ENCODE peak calls at places on chromosomes 7 and 10, in ten cellular contexts. E is tibial nerve; X is CD4-positive, alpha-beta T cell; L is AG04450; N is neural progenitor cell; S is transverse colon; H is left ventricle myocardium inferior; T is MM.1S; V is heart right ventricle; G is adrenal gland. D is an unnamed sample.

GRCh38 chr7:2431260-2431867 is 28.0 kb downstream of the CHST12 start:
- DNase-seq in E (no peak), X (peak; percentile 20), L (no peak), N (peak; percentile 42), S (no peak), H (no peak), T (peak; percentile 45), V (no peak), G (no peak), D (no peak)

GRCh38 chr10:31261502-31262311 is 57.3 kb upstream of the ZEB1 start:
- DNase-seq in E (no peak), X (no peak), L (peak; percentile 81), N (no peak), S (no peak), H (no peak), T (no peak), V (no peak), G (no peak), D (no peak)

GRCh38 chr7:79453558-79454324 is at the start of gene MAGI2:
- DNase-seq in E (peak; percentile 77), X (no peak), L (peak; percentile 66), N (peak; percentile 78), S (peak; percentile 63), H (peak; percentile 89), T (peak; percentile 18), V (peak; percentile 89), G (peak; percentile 94), D (peak; percentile 94)

GRCh38 chr10:308572-309085 is 173.4 kb downstream of the ZMYND11 start:
- DNase-seq in E (no peak), X (no peak), L (no peak), N (no peak), S (peak; percentile 20), H (no peak), T (no peak), V (no peak), G (peak; percentile 60), D (no peak)

GRCh38 chr7:16561943-16562342 is 35.3 kb downstream of the LRRC72 start:
- DNase-seq in E (no peak), X (no peak), L (no peak), N (peak; percentile 17), S (no peak), H (no peak), T (no peak), V (no peak), G (no peak), D (no peak)

GRCh38 chr7:55078465-55079372 is 59.9 kb downstream of the EGFR start:
- DNase-seq in E (peak; percentile 49), X (no peak), L (no peak), N (peak; percentile 54), S (peak; percentile 81), H (no peak), T (no peak), V (no peak), G (no peak), D (no peak)

GRCh38 chr10:100508691-100509150 is 10.9 kb downstream of the SEC31B start:
- DNase-seq in E (no peak), X (no peak), L (peak; percentile 24), N (peak; percentile 81), S (no peak), H (no peak), T (peak; percentile 64), V (no peak), G (no peak), D (no peak)

GRCh38 chr7:70828366-70828765 is 303.6 kb upstream of the GALNT17 start:
- DNase-seq in E (no peak), X (no peak), L (no peak), N (no peak), S (no peak), H (no peak), T (no peak), V (no peak), G (no peak), D (no peak)

GRCh38 chr10:69647101-69647500 is 17.1 kb downstream of the FAM241B start:
- DNase-seq in E (no peak), X (no peak), L (no peak), N (no peak), S (no peak), H (no peak), T (no peak), V (no peak), G (no peak), D (peak; percentile 29)

GRCh38 chr7:129644634-129645230 is 33.2 kb downstream of the NRF1 start:
- DNase-seq in E (no peak), X (no peak), L (peak; percentile 20), N (peak; percentile 15), S (no peak), H (no peak), T (peak; percentile 16), V (no peak), G (no peak), D (no peak)

GRCh38 chr10:114749545-114749944 is 72.0 kb upstream of the FHIP2A start:
- DNase-seq in E (no peak), X (no peak), L (no peak), N (no peak), S (no peak), H (no peak), T (no peak), V (no peak), G (no peak), D (no peak)

GRCh38 chr7:155296788-155297516 is 726 bp upstream of the INSIG1 start:
- DNase-seq in E (no peak), X (peak; percentile 85), L (peak; percentile 33), N (peak; percentile 74), S (peak; percentile 56), H (peak; percentile 43), T (peak; percentile 80), V (peak; percentile 31), G (peak; percentile 77), D (peak; percentile 68)

GRCh38 chr7:104153287-104153686 is 54.5 kb downstream of the ORC5 start:
- DNase-seq in E (no peak), X (no peak), L (no peak), N (peak; percentile 38), S (no peak), H (no peak), T (no peak), V (no peak), G (no peak), D (no peak)

GRCh38 chr7:141585592-141586510 is 34.6 kb downstream of the AGK start:
- DNase-seq in E (no peak), X (no peak), L (peak; percentile 76), N (no peak), S (no peak), H (no peak), T (no peak), V (no peak), G (no peak), D (no peak)

GRCh38 chr7:130909881-130910672 is 176.1 kb upstream of the KLF14 start:
- DNase-seq in E (no peak), X (no peak), L (no peak), N (no peak), S (no peak), H (no peak), T (no peak), V (no peak), G (no peak), D (no peak)
- H3K27ac ChIP-seq in E (peak overlapping the region; percentile 93), X (no peak overlapping the region), L (peak overlapping the region; percentile 80), N (no peak overlapping the region), S (peak overlapping the region; percentile 86), H (peak overlapping the region; percentile 92), T (no peak overlapping the region), V (no peak overlapping the region), G (peak overlapping the region; percentile 31), D (peak overlapping the region; percentile 31)

DNA sequence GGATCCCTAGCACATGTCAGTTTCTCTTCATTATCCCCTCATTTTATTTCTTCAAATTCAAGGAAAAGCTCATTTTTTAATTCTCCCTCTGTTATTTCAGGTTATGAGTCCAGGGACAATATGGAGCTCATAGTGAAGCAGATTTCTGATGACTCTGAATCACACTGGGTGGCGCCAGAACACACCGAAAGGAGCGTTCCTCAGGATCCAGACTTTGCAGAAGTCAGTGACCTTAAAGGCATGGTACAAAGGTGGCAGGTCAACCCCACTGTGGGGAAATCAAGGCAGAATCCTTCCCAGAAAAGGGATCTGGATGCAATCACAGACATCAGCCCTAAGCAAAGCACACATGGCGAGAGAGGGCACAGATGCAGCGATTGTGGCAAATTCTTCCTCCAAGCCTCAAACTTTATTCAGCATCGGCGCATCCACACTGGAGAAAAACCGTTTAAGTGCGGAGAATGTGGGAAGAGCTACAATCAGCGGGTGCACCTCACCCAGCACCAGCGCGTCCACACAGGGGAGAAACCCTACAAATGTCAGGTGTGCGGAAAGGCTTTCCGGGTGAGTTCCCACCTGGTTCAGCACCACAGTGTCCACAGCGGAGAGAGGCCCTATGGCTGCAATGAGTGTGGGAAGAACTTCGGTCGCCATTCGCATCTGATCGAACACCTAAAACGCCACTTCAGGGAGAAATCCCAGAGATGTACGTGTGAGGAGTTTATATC is 21.4 kb downstream of the ZKSCAN5 start:
- DNase-seq in E (no peak), X (no peak), L (no peak), N (peak; percentile 17), S (peak; percentile 17), H (no peak), T (no peak), V (no peak), G (no peak), D (no peak)
- TF ChIP-seq CTCF in E (no peak), X (no peak), L (peak; percentile 23), N (peak; percentile 42), S (no peak), H (no peak), T (peak; percentile 29), V (no peak), G (peak; percentile 2), D (no peak)

DNA sequence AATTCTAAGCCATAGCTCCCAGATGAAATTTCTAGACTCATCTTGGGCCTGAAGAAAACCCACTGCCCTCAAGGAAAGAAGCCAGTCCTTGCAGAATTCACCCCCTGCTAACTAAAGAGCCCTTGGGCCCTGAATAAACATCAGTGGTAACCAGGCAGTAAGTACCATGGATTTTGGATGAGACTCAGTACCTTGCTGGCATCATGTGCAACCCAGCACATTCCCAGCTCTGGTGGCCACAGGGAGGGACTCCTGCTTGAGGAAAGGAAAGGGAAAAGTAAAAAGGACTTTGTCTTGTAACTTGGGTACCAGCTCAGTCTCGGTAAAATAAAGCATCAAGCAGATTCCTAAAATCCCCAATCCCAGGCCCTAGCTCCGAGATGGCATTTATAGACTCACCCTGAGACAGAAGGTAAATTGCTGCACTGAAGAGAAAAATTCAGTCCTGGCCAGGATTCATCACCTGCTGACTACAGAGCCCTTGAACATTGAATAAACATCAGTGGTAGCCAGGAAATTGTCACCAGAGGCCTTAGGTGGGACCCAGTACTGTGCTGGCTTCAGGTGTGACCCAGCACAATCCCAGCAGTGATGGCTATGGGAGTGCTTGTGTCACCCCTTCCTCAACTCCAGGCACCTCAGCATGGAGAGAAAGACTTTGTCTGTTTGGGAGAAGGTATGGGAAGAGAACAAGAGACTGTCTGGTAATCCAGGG is 31.2 kb upstream of the SFTPD start:
- DNase-seq in E (no peak), X (no peak), L (no peak), N (no peak), S (no peak), H (no peak), T (no peak), V (no peak), G (no peak), D (no peak)
- H3K27ac ChIP-seq in E (no peak overlapping the region), X (no peak overlapping the region), L (no peak overlapping the region), N (no peak overlapping the region), S (no peak overlapping the region), H (peak overlapping the region; percentile 86), T (no peak overlapping the region), V (peak overlapping the region; percentile 91), G (no peak overlapping the region), D (peak overlapping the region; percentile 90)

DNA sequence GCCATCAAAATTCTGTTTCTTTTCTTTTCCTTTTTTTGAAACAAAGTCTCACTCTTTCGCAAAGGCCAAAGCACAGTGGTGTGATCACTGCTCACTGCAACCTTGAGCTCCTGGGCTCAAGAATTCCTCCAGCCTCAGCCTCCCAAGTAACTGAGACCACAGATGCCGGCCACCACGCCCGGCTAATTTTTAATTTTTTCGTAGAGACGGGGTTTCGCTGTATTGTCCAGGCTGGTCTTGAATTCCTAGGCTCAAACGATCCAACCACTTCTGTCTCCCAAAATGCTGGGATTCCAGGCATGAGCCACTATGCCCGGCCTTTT is 25.7 kb upstream of the TRIM56 start:
- DNase-seq in E (no peak), X (no peak), L (no peak), N (no peak), S (no peak), H (no peak), T (no peak), V (no peak), G (no peak), D (no peak)
- TF ChIP-seq CTCF in E (no peak), X (peak; percentile 40), L (no peak), N (peak; percentile 2), S (no peak), H (peak; percentile 6), T (no peak), V (no peak), G (no peak), D (no peak)

D was measured in dorsolateral prefrontal cortex.